ENCODE peak calls at places on chromosomes 7 and 10, in four cellular contexts. One of them, this sample, is unnamed.

GRCh38 chr7:1237704-1238255 is 5.1 kb downstream of the UNCX start:
- DNase-seq in stimulated activated CD4-positive, alpha-beta T cell treated with anti-CD3 and anti-CD28 coated beads, Interleukin-15, amount 100 ng/mL, for 24 hours: no peak
- DNase-seq in WERI-Rb-1: no peak
- DNase-seq in T-helper 9 cell: no peak
- DNase-seq in this sample: no peak

GRCh38 chr10:15931376-15931775 is 71.1 kb upstream of the MINDY3 start:
- DNase-seq in T-helper 9 cell: no peak
- DNase-seq in WERI-Rb-1: no peak
- DNase-seq in stimulated activated CD4-positive, alpha-beta T cell treated with anti-CD3 and anti-CD28 coated beads, Interleukin-15, amount 100 ng/mL, for 24 hours: no peak
- DNase-seq in this sample: no peak

GRCh38 chr10:121644501-121644900 is 46.3 kb upstream of the FGFR2 start:
- DNase-seq in stimulated activated CD4-positive, alpha-beta T cell treated with anti-CD3 and anti-CD28 coated beads, Interleukin-15, amount 100 ng/mL, for 24 hours: no peak
- DNase-seq in WERI-Rb-1: no peak
- DNase-seq in T-helper 9 cell: no peak
- DNase-seq in this sample: peak; percentile 71

GRCh38 chr10:28396317-28396716 is 93.5 kb upstream of the MPP7 start:
- DNase-seq in stimulated activated CD4-positive, alpha-beta T cell treated with anti-CD3 and anti-CD28 coated beads, Interleukin-15, amount 100 ng/mL, for 24 hours: no peak
- DNase-seq in T-helper 9 cell: no peak
- DNase-seq in WERI-Rb-1: no peak
- DNase-seq in this sample: no peak

GRCh38 chr7:21504021-21504420 is 38.8 kb upstream of the DNAH11 start:
- DNase-seq in WERI-Rb-1: no peak
- DNase-seq in T-helper 9 cell: no peak
- DNase-seq in stimulated activated CD4-positive, alpha-beta T cell treated with anti-CD3 and anti-CD28 coated beads, Interleukin-15, amount 100 ng/mL, for 24 hours: no peak
- DNase-seq in this sample: no peak

GRCh38 chr10:77463967-77464745 is 173.5 kb downstream of the KCNMA1 start:
- DNase-seq in stimulated activated CD4-positive, alpha-beta T cell treated with anti-CD3 and anti-CD28 coated beads, Interleukin-15, amount 100 ng/mL, for 24 hours: no peak
- DNase-seq in WERI-Rb-1: no peak
- DNase-seq in T-helper 9 cell: no peak
- DNase-seq in this sample: no peak

GRCh38 chr7:117810642-117811512 is 62.4 kb downstream of the CTTNBP2 start:
- DNase-seq in T-helper 9 cell: no peak
- DNase-seq in stimulated activated CD4-positive, alpha-beta T cell treated with anti-CD3 and anti-CD28 coated beads, Interleukin-15, amount 100 ng/mL, for 24 hours: no peak
- DNase-seq in WERI-Rb-1: no peak
- DNase-seq in this sample: no peak

GRCh38 chr7:142793156-142793555 is 22.4 kb downstream of the PRSS2 start:
- DNase-seq in WERI-Rb-1: no peak
- DNase-seq in stimulated activated CD4-positive, alpha-beta T cell treated with anti-CD3 and anti-CD28 coated beads, Interleukin-15, amount 100 ng/mL, for 24 hours: no peak
- DNase-seq in T-helper 9 cell: no peak
- DNase-seq in this sample: no peak

GRCh38 chr7:116616555-116617059 is 55.4 kb upstream of the MET start:
- DNase-seq in stimulated activated CD4-positive, alpha-beta T cell treated with anti-CD3 and anti-CD28 coated beads, Interleukin-15, amount 100 ng/mL, for 24 hours: no peak
- DNase-seq in WERI-Rb-1: no peak
- DNase-seq in T-helper 9 cell: no peak
- DNase-seq in this sample: no peak

GRCh38 chr7:67821116-67821515 is 824.5 kb downstream of the TYW1 start:
- DNase-seq in stimulated activated CD4-positive, alpha-beta T cell treated with anti-CD3 and anti-CD28 coated beads, Interleukin-15, amount 100 ng/mL, for 24 hours: no peak
- DNase-seq in T-helper 9 cell: no peak
- DNase-seq in WERI-Rb-1: no peak
- DNase-seq in this sample: no peak

GRCh38 chr7:96174812-96175211 is 147.1 kb downstream of the SLC25A13 start:
- DNase-seq in stimulated activated CD4-positive, alpha-beta T cell treated with anti-CD3 and anti-CD28 coated beads, Interleukin-15, amount 100 ng/mL, for 24 hours: no peak
- DNase-seq in T-helper 9 cell: no peak
- DNase-seq in WERI-Rb-1: no peak
- DNase-seq in this sample: no peak

GRCh38 chr10:102643346-102644065 is 773 bp upstream of the TRIM8 start:
- DNase-seq in T-helper 9 cell: peak; percentile 22
- DNase-seq in stimulated activated CD4-positive, alpha-beta T cell treated with anti-CD3 and anti-CD28 coated beads, Interleukin-15, amount 100 ng/mL, for 24 hours: peak; percentile 75
- DNase-seq in WERI-Rb-1: peak; percentile 57
- DNase-seq in this sample: peak; percentile 68

GRCh38 chr7:105723582-105723981 is 142.3 kb upstream of the EFCAB10 start:
- DNase-seq in stimulated activated CD4-positive, alpha-beta T cell treated with anti-CD3 and anti-CD28 coated beads, Interleukin-15, amount 100 ng/mL, for 24 hours: no peak
- DNase-seq in T-helper 9 cell: no peak
- DNase-seq in WERI-Rb-1: peak; percentile 82
- DNase-seq in this sample: no peak

GRCh38 chr10:78706986-78707500 is 361.7 kb upstream of the ZMIZ1 start:
- DNase-seq in stimulated activated CD4-positive, alpha-beta T cell treated with anti-CD3 and anti-CD28 coated beads, Interleukin-15, amount 100 ng/mL, for 24 hours: peak; percentile 24
- DNase-seq in T-helper 9 cell: no peak
- DNase-seq in WERI-Rb-1: no peak
- DNase-seq in this sample: no peak

GRCh38 chr7:130927564-130927963 is 193.6 kb upstream of the KLF14 start:
- DNase-seq in stimulated activated CD4-positive, alpha-beta T cell treated with anti-CD3 and anti-CD28 coated beads, Interleukin-15, amount 100 ng/mL, for 24 hours: no peak
- DNase-seq in T-helper 9 cell: no peak
- DNase-seq in WERI-Rb-1: no peak
- DNase-seq in this sample: no peak

GRCh38 chr7:135855836-135856235 is 107.2 kb upstream of the FAM180A start:
- DNase-seq in T-helper 9 cell: no peak
- DNase-seq in stimulated activated CD4-positive, alpha-beta T cell treated with anti-CD3 and anti-CD28 coated beads, Interleukin-15, amount 100 ng/mL, for 24 hours: no peak
- DNase-seq in WERI-Rb-1: peak; percentile 45
- DNase-seq in this sample: peak; percentile 10

GRCh38 chr10:126465771-126466170 is 77.5 kb upstream of the ADAM12 start:
- DNase-seq in stimulated activated CD4-positive, alpha-beta T cell treated with anti-CD3 and anti-CD28 coated beads, Interleukin-15, amount 100 ng/mL, for 24 hours: no peak
- DNase-seq in T-helper 9 cell: no peak
- DNase-seq in WERI-Rb-1: no peak
- DNase-seq in this sample: no peak

GRCh38 chr10:97715259-97715874 is 1.8 kb downstream of the MARVELD1 start:
- DNase-seq in WERI-Rb-1: no peak
- DNase-seq in T-helper 9 cell: no peak
- DNase-seq in stimulated activated CD4-positive, alpha-beta T cell treated with anti-CD3 and anti-CD28 coated beads, Interleukin-15, amount 100 ng/mL, for 24 hours: no peak
- DNase-seq in this sample: no peak

GRCh38 chr7:44280636-44280992 is 44.8 kb downstream of the CAMK2B start:
- DNase-seq in stimulated activated CD4-positive, alpha-beta T cell treated with anti-CD3 and anti-CD28 coated beads, Interleukin-15, amount 100 ng/mL, for 24 hours: no peak
- DNase-seq in WERI-Rb-1: peak; percentile 3
- DNase-seq in T-helper 9 cell: no peak
- DNase-seq in this sample: no peak

GRCh38 chr7:26449175-26450165 is 157.8 kb downstream of the SNX10 start:
- DNase-seq in stimulated activated CD4-positive, alpha-beta T cell treated with anti-CD3 and anti-CD28 coated beads, Interleukin-15, amount 100 ng/mL, for 24 hours: no peak
- DNase-seq in WERI-Rb-1: no peak
- DNase-seq in T-helper 9 cell: no peak
- DNase-seq in this sample: no peak

GRCh38 chr10:109959571-109960145 is 36.3 kb upstream of the XPNPEP1 start:
- DNase-seq in T-helper 9 cell: no peak
- DNase-seq in WERI-Rb-1: no peak
- DNase-seq in stimulated activated CD4-positive, alpha-beta T cell treated with anti-CD3 and anti-CD28 coated beads, Interleukin-15, amount 100 ng/mL, for 24 hours: no peak
- DNase-seq in this sample: no peak

GRCh38 chr7:27167916-27168264 is 2.6 kb upstream of the HOXA9 start:
- DNase-seq in WERI-Rb-1: no peak
- DNase-seq in T-helper 9 cell: no peak
- DNase-seq in stimulated activated CD4-positive, alpha-beta T cell treated with anti-CD3 and anti-CD28 coated beads, Interleukin-15, amount 100 ng/mL, for 24 hours: no peak
- DNase-seq in this sample: no peak